ENCODE peak calls at places on chromosome 13, in eight cellular contexts. E is Peyer's patch; K is neural progenitor cell; P is upper lobe of right lung; Z is IMR-90; F is body of pancreas; B is cardiac muscle cell; H is CD8-positive, alpha-beta T cell. T is an unnamed sample.

GRCh38 chr13:46369506-46370268 is 17.4 kb downstream of the RUBCNL start:
- DNase-seq in F (no peak), E (no peak), H (no peak), P (no peak), K (no peak), Z (peak), B (no peak), T (no peak)

GRCh38 chr13:30576528-30576927 is 41.2 kb upstream of the USPL1 start:
- DNase-seq in K (no peak), H (no peak), E (no peak), Z (peak), P (no peak), B (peak), F (peak), T (no peak)

GRCh38 chr13:51380269-51380668 is 40.8 kb downstream of the SERPINE3 start:
- DNase-seq in P (no peak), E (no peak), F (peak), B (no peak), K (no peak), H (no peak), Z (peak), T (no peak)

GRCh38 chr13:76703621-76704020 is 182.6 kb downstream of the KCTD12 start:
- DNase-seq in K (no peak), B (no peak), F (no peak), E (no peak), H (no peak), P (no peak), Z (peak), T (no peak)

GRCh38 chr13:95552539-95553270 is at the start of gene CLDN10:
- DNase-seq in K (peak), P (no peak), H (no peak), B (peak), Z (no peak), F (peak), E (no peak), T (no peak)

GRCh38 chr13:96898855-96899254 is 95.4 kb downstream of the OXGR1 start:
- DNase-seq in B (no peak), E (no peak), H (no peak), Z (no peak), K (peak), F (no peak), P (no peak), T (no peak)

GRCh38 chr13:51278426-51279130 is 56.4 kb downstream of the FAM124A start:
- DNase-seq in K (no peak), Z (no peak), H (peak), P (no peak), B (no peak), E (no peak), F (no peak), T (no peak)

GRCh38 chr13:42798118-42798517 is 16.7 kb downstream of the FAM216B start:
- DNase-seq in F (no peak), K (no peak), Z (no peak), P (no peak), E (no peak), B (no peak), H (no peak), T (no peak)

GRCh38 chr13:67186985-67187569 is 43.1 kb downstream of the PCDH9 start:
- DNase-seq in Z (no peak), P (no peak), K (peak), E (no peak), F (no peak), H (no peak), B (no peak), T (no peak)

GRCh38 chr13:30004204-30004603 is 153.8 kb upstream of the UBL3 start:
- DNase-seq in P (no peak), E (no peak), Z (peak), F (no peak), B (no peak), K (no peak), H (no peak), T (no peak)

GRCh38 chr13:95193509-95194230 is 107.6 kb downstream of the ABCC4 start:
- DNase-seq in H (no peak), P (no peak), E (no peak), B (no peak), Z (no peak), F (no peak), K (no peak), T (no peak)

GRCh38 chr13:80168089-80168850 is 172.7 kb downstream of the SPRY2 start:
- DNase-seq in K (no peak), Z (peak), H (no peak), F (peak), E (no peak), B (peak), P (no peak), T (no peak)

GRCh38 chr13:19998960-19999359 is 40.4 kb downstream of the ZMYM2 start:
- DNase-seq in B (no peak), Z (no peak), K (no peak), P (no peak), E (no peak), F (no peak), H (no peak), T (no peak)

GRCh38 chr13:31755211-31755610 is 15.9 kb downstream of the RXFP2 start:
- DNase-seq in P (no peak), B (no peak), H (no peak), F (no peak), E (no peak), Z (no peak), K (no peak), T (no peak)

GRCh38 chr13:106847049-106847448 is 279.1 kb upstream of the ARGLU1 start:
- DNase-seq in H (no peak), K (no peak), Z (no peak), B (no peak), F (no peak), E (no peak), P (no peak), T (no peak)

GRCh38 chr13:64333888-64334287 is 2896.2 kb downstream of the PCDH9 start:
- DNase-seq in F (no peak), K (peak), H (no peak), E (no peak), Z (no peak), P (no peak), B (no peak), T (no peak)

GRCh38 chr13:95100525-95101121 is 200.6 kb downstream of the ABCC4 start:
- DNase-seq in E (no peak), B (no peak), P (no peak), Z (peak), H (no peak), F (no peak), K (peak), T (no peak)

GRCh38 chr13:22757530-22758120 is 423.2 kb upstream of the SGCG start:
- DNase-seq in F (no peak), Z (peak), P (no peak), K (peak), H (no peak), B (peak), E (no peak), T (no peak)

GRCh38 chr13:20391597-20392452 is 133.8 kb downstream of the CRYL1 start:
- DNase-seq in Z (no peak), E (no peak), F (no peak), B (no peak), H (no peak), K (peak), P (no peak), T (no peak)

GRCh38 chr13:19606152-19606551 is 27.3 kb upstream of the MPHOSPH8 start:
- DNase-seq in Z (peak), P (no peak), H (no peak), B (no peak), K (no peak), E (no peak), F (no peak), T (no peak)

GRCh38 chr13:76016799-76017198 is 380.7 kb downstream of the LMO7 start:
- DNase-seq in Z (peak), B (no peak), P (peak), K (peak), H (no peak), F (peak), E (no peak), T (no peak)

GRCh38 chr13:51781246-51782022 is 22.5 kb downstream of the DHRS12 start:
- DNase-seq in H (no peak), F (peak), K (peak), E (no peak), Z (peak), P (no peak), B (peak), T (no peak)

GRCh38 chr13:57739791-57740190 is 108.2 kb downstream of the PCDH17 start:
- DNase-seq in F (no peak), B (no peak), Z (no peak), K (no peak), E (no peak), H (no peak), P (no peak), T (no peak)

GRCh38 chr13:26202365-26202972 is 19.6 kb downstream of the RNF6 start:
- DNase-seq in E (no peak), H (no peak), B (no peak), F (no peak), Z (peak), K (no peak), P (no peak), T (no peak)

GRCh38 chr13:93254775-93255174 is 28.2 kb downstream of the GPC6 start:
- DNase-seq in Z (no peak), F (no peak), E (no peak), H (no peak), P (no peak), B (no peak), K (no peak), T (no peak)

GRCh38 chr13:20973886-20974285 is 71.3 kb upstream of the XPO4 start:
- DNase-seq in H (no peak), P (no peak), B (no peak), E (no peak), F (no peak), K (no peak), Z (no peak), T (no peak)

GRCh38 chr13:93169980-93170379 is 56.6 kb upstream of the GPC6 start:
- DNase-seq in H (no peak), F (no peak), Z (peak), K (no peak), P (no peak), E (no peak), B (no peak), T (no peak)

GRCh38 chr13:76293346-76293745 is 592.9 kb downstream of the KCTD12 start:
- DNase-seq in B (no peak), P (no peak), E (no peak), F (no peak), K (no peak), Z (peak), H (no peak), T (no peak)

GRCh38 chr13:30805603-30806011 is 70.3 kb downstream of the ALOX5AP start:
- DNase-seq in K (no peak), H (no peak), Z (peak), B (peak), F (peak), P (no peak), E (no peak), T (no peak)

GRCh38 chr13:79780240-79780639 is 299.3 kb downstream of the NDFIP2 start:
- DNase-seq in Z (peak), F (no peak), P (no peak), K (peak), B (no peak), H (no peak), E (no peak), T (no peak)

GRCh38 chr13:42073683-42074082 is 25.2 kb downstream of the DGKH start:
- DNase-seq in E (no peak), Z (no peak), H (no peak), K (no peak), P (no peak), F (no peak), B (no peak), T (no peak)

GRCh38 chr13:95921485-95921884 is 131.7 kb downstream of the UGGT2 start:
- DNase-seq in F (no peak), H (no peak), K (no peak), P (no peak), E (no peak), Z (peak), B (no peak), T (no peak)

GRCh38 chr13:40983269-40983668 is 35.8 kb downstream of the ELF1 start:
- DNase-seq in K (no peak), H (no peak), E (no peak), F (no peak), Z (no peak), B (no peak), P (no peak), T (no peak)

GRCh38 chr13:40984670-40985366 is 34.3 kb downstream of the ELF1 start:
- DNase-seq in H (no peak), E (no peak), K (no peak), Z (no peak), F (no peak), B (no peak), P (no peak), T (no peak)

GRCh38 chr13:40982772-40983171 is 36.3 kb downstream of the ELF1 start:
- DNase-seq in E (no peak), K (no peak), B (peak), H (no peak), F (peak), Z (peak), P (no peak), T (no peak)

GRCh38 chr13:40985596-40986327 is 33.4 kb downstream of the ELF1 start:
- DNase-seq in K (no peak), Z (no peak), H (no peak), E (no peak), P (no peak), B (no peak), F (no peak), T (no peak)

DNA sequence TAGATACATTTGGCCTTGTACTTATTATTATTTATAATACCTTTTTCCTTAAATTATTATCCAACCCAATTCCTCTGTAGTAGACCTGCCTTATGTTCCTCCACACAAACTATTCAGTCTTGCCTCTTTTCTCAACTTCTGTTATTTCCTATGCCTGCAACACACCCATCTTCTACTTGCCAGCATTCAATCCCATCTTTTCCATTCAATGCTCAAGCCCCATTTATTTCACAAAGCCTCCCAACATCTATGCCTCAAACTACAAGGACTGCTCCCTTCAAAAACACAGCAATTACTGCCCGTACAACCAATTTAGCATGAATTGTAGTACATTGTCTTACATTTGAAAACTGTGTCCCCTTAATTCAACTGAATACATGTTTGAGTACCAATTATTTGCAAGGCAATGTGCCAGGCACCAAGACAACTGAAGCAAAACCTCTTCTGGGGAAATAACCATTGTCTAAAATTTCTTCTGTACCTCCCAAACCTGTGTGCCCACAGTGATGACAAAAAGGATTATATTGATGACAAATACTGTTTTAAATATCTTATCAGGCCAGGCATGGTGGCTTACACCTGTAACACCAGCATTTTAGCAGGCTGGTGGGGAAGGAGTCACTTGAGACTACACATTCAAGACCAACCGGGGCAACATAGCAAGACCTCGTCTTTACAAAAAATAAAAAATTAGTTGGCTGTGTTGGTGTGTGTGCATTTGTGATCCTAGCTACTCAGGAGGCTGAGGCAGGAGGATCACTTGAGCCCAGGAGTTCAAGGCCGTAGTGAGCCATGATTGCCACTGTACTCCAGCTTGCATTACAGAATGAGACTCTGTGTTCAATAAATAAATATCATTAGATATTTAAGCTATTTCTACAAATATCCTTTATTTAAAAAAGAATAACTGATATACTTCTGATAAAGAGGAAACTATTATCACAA is 35.1 kb downstream of the ELF1 start:
- DNase-seq in F (no peak), E (no peak), B (no peak), P (no peak), H (no peak), K (no peak), Z (no peak), T (no peak)
- H3K4me3 ChIP-seq in F (no peak), E (no peak), B (no peak), P (peak), H (no peak), K (no peak), Z (no peak), T (peak)

GRCh38 chr13:73171926-73172325 is 113.1 kb downstream of the KLF5 start:
- DNase-seq in B (peak), K (no peak), H (no peak), P (no peak), F (no peak), E (no peak), Z (peak), T (no peak)
- TF ChIP-seq CTCF in B (peak), K (peak), H (no peak), P (no peak), F (no peak), E (no peak), Z (peak), T (no peak)

GRCh38 chr13:98216135-98216565 is 39.1 kb upstream of the RNF113B start:
- DNase-seq in E (no peak), P (no peak), F (peak), B (peak), Z (peak), H (no peak), K (no peak), T (peak)

GRCh38 chr13:98216711-98217110 is 39.6 kb upstream of the RNF113B start:
- DNase-seq in B (no peak), F (no peak), P (no peak), K (no peak), Z (peak), E (no peak), H (no peak), T (no peak)

GRCh38 chr13:98215508-98215907 is 38.4 kb upstream of the RNF113B start:
- DNase-seq in B (no peak), Z (no peak), E (no peak), H (no peak), F (no peak), K (no peak), P (no peak), T (no peak)

GRCh38 chr13:98214707-98215106 is 37.6 kb upstream of the RNF113B start:
- DNase-seq in H (no peak), F (peak), E (no peak), Z (no peak), P (no peak), K (no peak), B (no peak), T (no peak)

GRCh38 chr13:98214008-98214643 is 37.1 kb upstream of the RNF113B start:
- DNase-seq in H (no peak), K (no peak), B (no peak), P (no peak), E (no peak), Z (peak), F (no peak), T (no peak)
- H3K27ac ChIP-seq in H (no peak), K (peak), B (no peak), P (no peak), E (no peak), Z (peak), F (peak), T (no peak)

GRCh38 chr13:27919934-27920676 is at the start of gene PDX1:
- DNase-seq in Z (no peak), H (no peak), F (no peak), P (no peak), K (peak), B (peak), E (no peak), T (peak)
- H3K4me3 ChIP-seq in Z (peak), H (peak), F (peak), P (peak), K (peak), B (peak), E (peak), T (peak)

GRCh38 chr13:55230570-55230908 is 1910.2 kb upstream of the PRR20A start:
- DNase-seq in F (no peak), K (no peak), P (no peak), H (no peak), Z (no peak), E (no peak), B (no peak), T (no peak)
- TF ChIP-seq CTCF in F (no peak), K (peak), P (no peak), H (no peak), Z (no peak), E (no peak), B (no peak), T (no peak)

GRCh38 chr13:110445183-110445582 is 116.3 kb downstream of the RAB20 start:
- DNase-seq in B (no peak), H (no peak), P (no peak), F (no peak), Z (peak), K (no peak), E (no peak), T (no peak)

GRCh38 chr13:110442946-110443632 is 118.4 kb downstream of the RAB20 start:
- DNase-seq in B (no peak), Z (peak), F (no peak), P (no peak), H (no peak), E (no peak), K (no peak), T (no peak)

GRCh38 chr13:110444226-110444653 is 117.3 kb downstream of the RAB20 start:
- DNase-seq in B (no peak), F (no peak), H (no peak), Z (peak), P (no peak), K (no peak), E (no peak), T (peak)

GRCh38 chr13:110445722-110446569 is 115.6 kb downstream of the RAB20 start:
- DNase-seq in B (no peak), P (no peak), E (no peak), K (no peak), F (no peak), H (no peak), Z (peak), T (no peak)

DNA sequence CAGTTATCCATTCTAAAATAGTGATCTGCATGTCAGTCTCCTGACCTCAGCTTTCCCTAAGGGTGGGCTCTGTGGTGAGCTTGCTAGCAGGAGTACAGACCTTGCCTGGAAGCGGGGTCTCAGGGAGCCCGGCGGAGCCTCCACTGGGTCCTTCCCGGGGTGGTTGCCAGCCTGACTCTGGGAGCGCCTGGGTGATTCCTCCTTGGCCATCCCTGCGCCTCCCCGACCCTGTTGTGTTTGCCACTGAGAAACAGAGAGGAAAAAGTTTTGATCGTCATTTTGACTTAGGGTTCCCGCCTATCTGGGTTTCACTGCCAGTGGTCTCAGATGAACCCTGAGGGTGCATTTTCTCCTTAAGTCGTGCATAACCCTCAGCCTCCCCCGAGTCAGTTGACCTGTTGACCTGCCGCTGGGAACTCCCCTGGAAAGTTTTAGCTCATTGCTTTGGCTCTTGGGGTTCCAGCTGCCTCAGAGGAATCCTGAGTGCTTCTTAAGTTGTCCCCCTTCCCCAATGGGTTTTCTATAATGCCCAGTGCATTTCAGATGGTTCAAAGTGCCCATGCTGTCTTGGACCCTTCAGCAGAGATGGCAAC is 117.8 kb downstream of the RAB20 start:
- DNase-seq in B (no peak), P (no peak), Z (no peak), H (no peak), K (no peak), F (no peak), E (no peak), T (no peak)
- H3K27ac ChIP-seq in B (no peak), P (no peak), Z (peak), H (no peak), K (no peak), F (no peak), E (no peak), T (peak)

DNA sequence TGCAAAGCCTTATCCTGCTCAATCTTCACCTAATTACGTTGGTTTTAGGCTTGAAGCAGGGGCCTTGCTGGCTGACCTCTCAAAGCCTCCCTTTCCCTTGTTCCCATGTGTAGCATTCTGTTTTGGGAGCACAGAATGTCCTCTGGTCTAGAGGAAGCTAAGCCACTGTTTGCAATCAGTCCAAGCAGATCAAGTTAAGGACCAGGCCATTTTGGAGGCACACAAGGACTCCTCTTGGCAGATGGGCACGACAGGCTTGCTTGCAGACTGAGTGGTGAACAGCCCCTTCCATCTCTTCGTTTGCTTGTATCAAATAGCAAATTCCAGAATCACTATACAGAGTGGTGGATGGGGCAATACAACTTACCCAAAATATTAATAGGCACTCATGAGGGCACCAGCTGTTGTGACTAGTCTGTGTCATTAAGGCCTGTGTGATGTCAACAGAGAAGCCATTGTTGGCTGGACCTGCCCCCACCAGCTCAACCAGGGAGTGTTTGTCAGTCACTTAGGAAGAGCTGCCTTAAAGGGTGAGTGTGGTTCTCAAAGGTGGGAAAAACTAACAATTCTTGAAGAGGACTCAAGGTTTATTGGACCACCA is 215.5 kb upstream of the SERP2 start:
- DNase-seq in K (no peak), Z (no peak), B (no peak), H (no peak), P (no peak), F (no peak), E (no peak), T (no peak)
- H3K4me3 ChIP-seq in K (no peak), Z (no peak), B (no peak), H (no peak), P (no peak), F (no peak), E (no peak), T (no peak)

T was measured in left ventricle myocardium inferior.